ENCODE peak calls at places on chromosomes 2 and 18, in four cellular contexts. D, B, P and Q are unnamed samples.
A peak's percentile ranks its signal among the peaks of the same experiment; 100 is the strongest.

GRCh38 chr2:220946552-220946951 is 625.6 kb downstream of the EPHA4 start:
- DNase-seq in P (no peak), D (no peak), B (no peak), Q (no peak)

GRCh38 chr2:127913808-127914457 is 28.2 kb upstream of the AMMECR1L start:
- DNase-seq in B (no peak), P (no peak), D (no peak), Q (no peak)

GRCh38 chr2:240350696-240351087 is 84.8 kb upstream of the GPC1 start:
- DNase-seq in D (no peak), B (no peak), P (no peak), Q (no peak)

GRCh38 chr2:111157798-111158197 is 37.1 kb downstream of the BCL2L11 start:
- DNase-seq in D (no peak), B (no peak), P (no peak), Q (no peak)

GRCh38 chr2:102033028-102033749 is 41.4 kb downstream of the IL1R2 start:
- DNase-seq in D (no peak), P (peak; percentile 93), B (no peak), Q (no peak)

GRCh38 chr2:120617055-120617454 is 118.6 kb upstream of the GLI2 start:
- DNase-seq in P (no peak), D (no peak), B (no peak), Q (no peak)

GRCh38 chr2:125855204-125855603 is 800.8 kb upstream of the GYPC start:
- DNase-seq in D (no peak), P (no peak), B (no peak), Q (no peak)

GRCh38 chr2:134146620-134147019 is 107.3 kb upstream of the MGAT5 start:
- DNase-seq in B (peak; percentile 51), P (no peak), D (no peak), Q (no peak)

GRCh38 chr2:117977696-117978095 is 36.2 kb downstream of the CCDC93 start:
- DNase-seq in P (no peak), D (no peak), B (no peak), Q (no peak)

GRCh38 chr2:49770919-49771318 is 616.6 kb upstream of the FSHR start:
- DNase-seq in P (peak; percentile 70), D (no peak), B (no peak), Q (no peak)

GRCh38 chr2:16394072-16394985 is 271.3 kb downstream of the CYRIA start:
- DNase-seq in B (no peak), D (no peak), P (no peak), Q (no peak)

GRCh38 chr18:45854036-45854586 is 28.6 kb downstream of the SIGLEC15 start:
- DNase-seq in B (no peak), P (no peak), D (no peak), Q (no peak)

GRCh38 chr2:202113571-202114142 is 40.6 kb downstream of the KIAA2012 start:
- DNase-seq in P (no peak), B (no peak), D (no peak), Q (no peak)

GRCh38 chr2:203574824-203575223 is 39.7 kb upstream of the RAPH1 start:
- DNase-seq in D (no peak), B (no peak), P (no peak), Q (no peak)

GRCh38 chr2:43218550-43219382 is 7.6 kb downstream of the ZFP36L2 start:
- DNase-seq in B (no peak), D (peak; percentile 86), P (no peak), Q (peak; percentile 79)

GRCh38 chr2:197191948-197192338 is 118.6 kb downstream of the ANKRD44 start:
- DNase-seq in P (no peak), D (peak; percentile 30), B (no peak), Q (peak; percentile 53)

GRCh38 chr2:22995576-22995975 is 389.4 kb upstream of the KLHL29 start:
- DNase-seq in D (no peak), B (no peak), P (no peak), Q (no peak)

GRCh38 chr2:140154271-140154670 is 1374.1 kb upstream of the NXPH2 start:
- DNase-seq in P (no peak), B (no peak), D (no peak), Q (no peak)

GRCh38 chr2:27727257-27727656 is 44.3 kb upstream of the MRPL33 start:
- DNase-seq in B (no peak), D (no peak), P (no peak), Q (no peak)